ENCODE peak calls at places on chromosomes 1 and 21, in four cellular contexts. O, A, H and V are unnamed samples.

GRCh38 chr1:157952601-157953000 is 40.8 kb upstream of the KIRREL1 start:
- DNase-seq in O (no peak), A (no peak), H (no peak), V (no peak)

GRCh38 chr1:52056937-52057231 is 789 bp downstream of the BTF3L4 start:
- DNase-seq in O (no peak), A (no peak), H (no peak), V (no peak)

GRCh38 chr1:17440074-17440826 is 773 bp upstream of the RCC2 start:
- DNase-seq in O (peak; percentile 9), A (no peak), H (no peak), V (no peak)

GRCh38 chr1:205925730-205926129 is 17.5 kb downstream of the SLC26A9 start:
- DNase-seq in O (peak; percentile 69), A (peak; percentile 57), H (no peak), V (no peak)

GRCh38 chr1:31786366-31787060 is 22.4 kb upstream of the ADGRB2 start:
- DNase-seq in O (no peak), A (no peak), H (no peak), V (no peak)

GRCh38 chr1:61173118-61173517 is 90.8 kb downstream of the NFIA start:
- DNase-seq in O (no peak), A (no peak), H (no peak), V (no peak)

GRCh38 chr1:114468710-114469468 is 42.1 kb downstream of the TRIM33 start:
- DNase-seq in O (no peak), A (no peak), H (no peak), V (no peak)

GRCh38 chr1:153617677-153618076 is 1.6 kb upstream of the S100A14 start:
- DNase-seq in O (peak; percentile 74), A (no peak), H (no peak), V (peak; percentile 80)

GRCh38 chr1:151164732-151165280 is 896 bp downstream of the LYSMD1 start:
- DNase-seq in O (peak; percentile 40), A (no peak), H (no peak), V (no peak)

GRCh38 chr21:36135391-36136094 is 664 bp downstream of the CBR3 start:
- DNase-seq in O (peak; percentile 80), A (peak; percentile 87), H (peak; percentile 66), V (peak; percentile 93)

GRCh38 chr1:68036946-68037345 is 13.5 kb downstream of the DIRAS3 start:
- DNase-seq in O (no peak), A (no peak), H (no peak), V (no peak)

GRCh38 chr1:156754219-156754618 is 2.7 kb upstream of the HDGF start:
- DNase-seq in O (no peak), A (no peak), H (no peak), V (no peak)

GRCh38 chr1:9929431-9930385 is 13.5 kb downstream of the LZIC start:
- DNase-seq in O (no peak), A (no peak), H (peak; percentile 26), V (no peak)

GRCh38 chr1:184753608-184754478 is 815 bp downstream of the EDEM3 start:
- DNase-seq in O (peak; percentile 28), A (no peak), H (no peak), V (peak; percentile 18)

GRCh38 chr1:156848461-156849150 is 10.3 kb downstream of the INSRR start:
- DNase-seq in O (no peak), A (no peak), H (no peak), V (no peak)

GRCh38 chr1:231626535-231626950 is at the start of gene DISC1:
- DNase-seq in O (peak; percentile 93), A (peak; percentile 84), H (peak; percentile 28), V (peak; percentile 66)

GRCh38 chr1:117284408-117285215 is 73.9 kb upstream of the VTCN1 start:
- DNase-seq in O (peak; percentile 79), A (peak; percentile 53), H (no peak), V (no peak)

GRCh38 chr21:41703857-41704501 is 62.9 kb downstream of the RIPK4 start:
- DNase-seq in O (no peak), A (no peak), H (no peak), V (no peak)